ENCODE peak calls at places on chromosomes 12 and 14, in six cellular contexts. One of them, this sample, is unnamed.

GRCh38 chr12:66409195-66409871 is 107.0 kb downstream of the HELB start:
- DNase-seq in neural crest cell: peak; percentile 29
- DNase-seq in Calu3: peak; percentile 53
- DNase-seq in activated B cell treated with CpG ODN at 0.5 μM for 24 hours: no peak
- DNase-seq in AG04450: peak; percentile 61
- DNase-seq in cardiac fibroblast: peak; percentile 89
- DNase-seq in this sample: no peak

GRCh38 chr14:21734457-21735074 is 60.9 kb upstream of the OR4E1 start:
- DNase-seq in neural crest cell: peak; percentile 13
- DNase-seq in Calu3: peak; percentile 43
- DNase-seq in activated B cell treated with CpG ODN at 0.5 μM for 24 hours: no peak
- DNase-seq in AG04450: no peak
- DNase-seq in cardiac fibroblast: peak; percentile 22
- DNase-seq in this sample: no peak

GRCh38 chr14:71362282-71362681 is 455.0 kb downstream of the PCNX1 start:
- DNase-seq in neural crest cell: no peak
- DNase-seq in Calu3: no peak
- DNase-seq in activated B cell treated with CpG ODN at 0.5 μM for 24 hours: no peak
- DNase-seq in AG04450: no peak
- DNase-seq in cardiac fibroblast: no peak
- DNase-seq in this sample: no peak

GRCh38 chr14:60648934-60649814 is at the start of gene SIX1:
- DNase-seq in neural crest cell: no peak
- DNase-seq in Calu3: peak; percentile 86
- DNase-seq in activated B cell treated with CpG ODN at 0.5 μM for 24 hours: peak; percentile 27
- DNase-seq in AG04450: peak; percentile 85
- DNase-seq in cardiac fibroblast: peak; percentile 89
- DNase-seq in this sample: peak; percentile 53

GRCh38 chr14:102568115-102568614 is 24.3 kb upstream of the RCOR1 start:
- DNase-seq in neural crest cell: no peak
- DNase-seq in Calu3: peak; percentile 63
- DNase-seq in activated B cell treated with CpG ODN at 0.5 μM for 24 hours: no peak
- DNase-seq in AG04450: no peak
- DNase-seq in cardiac fibroblast: no peak
- DNase-seq in this sample: no peak

GRCh38 chr14:30657050-30657449 is 34.9 kb downstream of the SCFD1 start:
- DNase-seq in neural crest cell: no peak
- DNase-seq in Calu3: no peak
- DNase-seq in activated B cell treated with CpG ODN at 0.5 μM for 24 hours: no peak
- DNase-seq in AG04450: no peak
- DNase-seq in cardiac fibroblast: peak; percentile 57
- DNase-seq in this sample: no peak

GRCh38 chr12:2570562-2570961 is 224.2 kb upstream of the FKBP4 start:
- DNase-seq in neural crest cell: no peak
- DNase-seq in Calu3: no peak
- DNase-seq in activated B cell treated with CpG ODN at 0.5 μM for 24 hours: no peak
- DNase-seq in AG04450: no peak
- DNase-seq in cardiac fibroblast: no peak
- DNase-seq in this sample: no peak

GRCh38 chr12:93137656-93138612 is 208.8 kb upstream of the EEA1 start:
- DNase-seq in neural crest cell: no peak
- DNase-seq in Calu3: peak; percentile 25
- DNase-seq in activated B cell treated with CpG ODN at 0.5 μM for 24 hours: no peak
- DNase-seq in AG04450: no peak
- DNase-seq in cardiac fibroblast: peak; percentile 54
- DNase-seq in this sample: no peak

GRCh38 chr12:25764409-25764808 is 194.1 kb upstream of the RASSF8 start:
- DNase-seq in neural crest cell: no peak
- DNase-seq in Calu3: no peak
- DNase-seq in activated B cell treated with CpG ODN at 0.5 μM for 24 hours: no peak
- DNase-seq in AG04450: no peak
- DNase-seq in cardiac fibroblast: no peak
- DNase-seq in this sample: no peak

GRCh38 chr14:60651936-60652673 is 2.8 kb upstream of the SIX1 start:
- DNase-seq in neural crest cell: no peak
- DNase-seq in Calu3: peak; percentile 42
- DNase-seq in activated B cell treated with CpG ODN at 0.5 μM for 24 hours: no peak
- DNase-seq in AG04450: no peak
- DNase-seq in cardiac fibroblast: no peak
- DNase-seq in this sample: no peak

GRCh38 chr12:23949212-23950010 is at the start of gene SOX5:
- DNase-seq in neural crest cell: peak; percentile 48
- DNase-seq in Calu3: no peak
- DNase-seq in activated B cell treated with CpG ODN at 0.5 μM for 24 hours: no peak
- DNase-seq in AG04450: peak; percentile 33
- DNase-seq in cardiac fibroblast: peak; percentile 63
- DNase-seq in this sample: peak; percentile 47

GRCh38 chr12:91361864-91362263 is 179.2 kb upstream of the DCN start:
- DNase-seq in neural crest cell: no peak
- DNase-seq in Calu3: no peak
- DNase-seq in activated B cell treated with CpG ODN at 0.5 μM for 24 hours: no peak
- DNase-seq in AG04450: no peak
- DNase-seq in cardiac fibroblast: peak; percentile 68
- DNase-seq in this sample: no peak

GRCh38 chr14:105026033-105026785 is 5.3 kb upstream of the CDCA4 start:
- DNase-seq in neural crest cell: no peak
- DNase-seq in Calu3: no peak
- DNase-seq in activated B cell treated with CpG ODN at 0.5 μM for 24 hours: no peak
- DNase-seq in AG04450: no peak
- DNase-seq in cardiac fibroblast: no peak
- DNase-seq in this sample: no peak

GRCh38 chr14:70640938-70641547 is 673 bp upstream of the TTC9 start:
- DNase-seq in neural crest cell: no peak
- DNase-seq in Calu3: peak; percentile 40
- DNase-seq in activated B cell treated with CpG ODN at 0.5 μM for 24 hours: peak; percentile 51
- DNase-seq in AG04450: peak; percentile 18
- DNase-seq in cardiac fibroblast: no peak
- DNase-seq in this sample: no peak

GRCh38 chr12:23954332-23954731 is 4.9 kb upstream of the SOX5 start:
- DNase-seq in neural crest cell: no peak
- DNase-seq in Calu3: no peak
- DNase-seq in activated B cell treated with CpG ODN at 0.5 μM for 24 hours: no peak
- DNase-seq in AG04450: no peak
- DNase-seq in cardiac fibroblast: no peak
- DNase-seq in this sample: no peak

GRCh38 chr14:81366259-81366658 is 33.9 kb downstream of the STON2 start:
- DNase-seq in neural crest cell: no peak
- DNase-seq in Calu3: no peak
- DNase-seq in activated B cell treated with CpG ODN at 0.5 μM for 24 hours: no peak
- DNase-seq in AG04450: no peak
- DNase-seq in cardiac fibroblast: no peak
- DNase-seq in this sample: no peak

GRCh38 chr12:120474092-120474960 is 4.8 kb upstream of the SRSF9 start:
- DNase-seq in neural crest cell: no peak
- DNase-seq in Calu3: peak; percentile 84
- DNase-seq in activated B cell treated with CpG ODN at 0.5 μM for 24 hours: no peak
- DNase-seq in AG04450: no peak
- DNase-seq in cardiac fibroblast: peak; percentile 46
- DNase-seq in this sample: no peak

GRCh38 chr14:96225745-96226151 is 21.1 kb downstream of the BDKRB2 start:
- DNase-seq in neural crest cell: no peak
- DNase-seq in Calu3: no peak
- DNase-seq in activated B cell treated with CpG ODN at 0.5 μM for 24 hours: no peak
- DNase-seq in AG04450: no peak
- DNase-seq in cardiac fibroblast: peak; percentile 15
- DNase-seq in this sample: peak; percentile 39

GRCh38 chr12:106118-106561 is 39.6 kb downstream of the IQSEC3 start:
- DNase-seq in neural crest cell: no peak
- DNase-seq in Calu3: no peak
- DNase-seq in activated B cell treated with CpG ODN at 0.5 μM for 24 hours: no peak
- DNase-seq in AG04450: no peak
- DNase-seq in cardiac fibroblast: no peak
- DNase-seq in this sample: no peak

GRCh38 chr12:15522574-15523187 is 200.4 kb downstream of the PTPRO start:
- DNase-seq in neural crest cell: no peak
- DNase-seq in Calu3: peak; percentile 21
- DNase-seq in activated B cell treated with CpG ODN at 0.5 μM for 24 hours: no peak
- DNase-seq in AG04450: no peak
- DNase-seq in cardiac fibroblast: peak; percentile 76
- DNase-seq in this sample: no peak

DNA sequence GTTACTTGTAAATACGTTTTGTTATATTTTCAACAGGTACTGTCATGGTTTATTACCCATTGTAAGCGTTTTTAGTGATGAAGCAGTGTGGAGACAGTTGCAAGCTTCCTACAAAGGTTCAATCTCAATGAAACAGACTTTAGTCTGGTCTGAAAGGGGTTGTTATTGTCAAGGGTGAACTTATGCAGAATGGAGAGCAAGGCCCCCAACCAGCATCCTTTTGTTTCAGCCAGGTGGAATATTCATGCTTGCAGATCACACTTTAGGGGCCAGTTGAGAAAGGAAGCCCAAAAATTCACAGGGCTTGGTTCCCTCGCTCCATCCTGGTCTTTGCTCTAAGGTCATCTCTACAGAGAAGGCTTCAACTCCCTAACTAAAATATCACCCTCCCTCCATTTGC is 103.7 kb downstream of the PRICKLE1 start:
- DNase-seq in neural crest cell: no peak
- DNase-seq in Calu3: no peak
- DNase-seq in activated B cell treated with CpG ODN at 0.5 μM for 24 hours: no peak
- DNase-seq in AG04450: no peak
- DNase-seq in cardiac fibroblast: no peak
- DNase-seq in this sample: no peak
- TF ChIP-seq CTCF in neural crest cell: no peak
- TF ChIP-seq CTCF in Calu3: no peak
- TF ChIP-seq CTCF in activated B cell treated with CpG ODN at 0.5 μM for 24 hours: no peak
- TF ChIP-seq CTCF in AG04450: no peak
- TF ChIP-seq CTCF in cardiac fibroblast: no peak
- TF ChIP-seq CTCF in this sample: no peak

GRCh38 chr12:125552223-125552747 is 487.1 kb downstream of the AACS start:
- DNase-seq in neural crest cell: no peak
- DNase-seq in Calu3: no peak
- DNase-seq in activated B cell treated with CpG ODN at 0.5 μM for 24 hours: no peak
- DNase-seq in AG04450: no peak
- DNase-seq in cardiac fibroblast: no peak
- DNase-seq in this sample: no peak

GRCh38 chr12:125544979-125545378 is 479.7 kb downstream of the AACS start:
- DNase-seq in neural crest cell: no peak
- DNase-seq in Calu3: no peak
- DNase-seq in activated B cell treated with CpG ODN at 0.5 μM for 24 hours: no peak
- DNase-seq in AG04450: no peak
- DNase-seq in cardiac fibroblast: no peak
- DNase-seq in this sample: no peak

GRCh38 chr12:125549171-125549570 is 483.9 kb downstream of the AACS start:
- DNase-seq in neural crest cell: no peak
- DNase-seq in Calu3: no peak
- DNase-seq in activated B cell treated with CpG ODN at 0.5 μM for 24 hours: no peak
- DNase-seq in AG04450: no peak
- DNase-seq in cardiac fibroblast: no peak
- DNase-seq in this sample: no peak

DNA sequence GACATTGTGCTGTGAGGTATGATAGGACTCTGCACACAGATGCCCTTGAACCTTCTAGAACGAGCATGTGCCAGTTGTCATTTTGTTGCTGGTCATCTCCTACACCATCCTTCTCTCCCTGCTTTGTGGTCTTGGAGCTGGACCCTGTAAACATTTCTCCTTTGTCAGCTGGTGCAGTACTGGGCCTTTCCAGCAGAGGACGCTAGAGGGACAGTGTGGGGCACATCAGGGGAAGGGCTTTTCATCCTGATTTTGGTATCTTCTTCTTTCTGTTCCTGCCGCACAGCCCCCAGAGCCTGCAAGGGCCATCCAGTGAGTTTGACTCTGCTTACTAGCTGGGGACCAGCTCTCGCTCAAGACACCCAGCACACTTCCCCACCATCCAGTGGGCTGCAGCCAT is 484.6 kb downstream of the AACS start:
- DNase-seq in neural crest cell: no peak
- DNase-seq in Calu3: no peak
- DNase-seq in activated B cell treated with CpG ODN at 0.5 μM for 24 hours: no peak
- DNase-seq in AG04450: no peak
- DNase-seq in cardiac fibroblast: no peak
- DNase-seq in this sample: no peak
- TF ChIP-seq CTCF in neural crest cell: peak; percentile 48
- TF ChIP-seq CTCF in Calu3: peak; percentile 59
- TF ChIP-seq CTCF in activated B cell treated with CpG ODN at 0.5 μM for 24 hours: no peak
- TF ChIP-seq CTCF in AG04450: peak; percentile 27
- TF ChIP-seq CTCF in cardiac fibroblast: peak; percentile 37
- TF ChIP-seq CTCF in this sample: peak; percentile 43

GRCh38 chr14:73788871-73789590 is 62.6 kb upstream of the PTGR2 start:
- DNase-seq in neural crest cell: no peak
- DNase-seq in Calu3: no peak
- DNase-seq in activated B cell treated with CpG ODN at 0.5 μM for 24 hours: no peak
- DNase-seq in AG04450: no peak
- DNase-seq in cardiac fibroblast: peak; percentile 75
- DNase-seq in this sample: no peak
- TF ChIP-seq CTCF in neural crest cell: no peak
- TF ChIP-seq CTCF in Calu3: no peak
- TF ChIP-seq CTCF in activated B cell treated with CpG ODN at 0.5 μM for 24 hours: no peak
- TF ChIP-seq CTCF in AG04450: no peak
- TF ChIP-seq CTCF in cardiac fibroblast: no peak
- TF ChIP-seq CTCF in this sample: no peak

DNA sequence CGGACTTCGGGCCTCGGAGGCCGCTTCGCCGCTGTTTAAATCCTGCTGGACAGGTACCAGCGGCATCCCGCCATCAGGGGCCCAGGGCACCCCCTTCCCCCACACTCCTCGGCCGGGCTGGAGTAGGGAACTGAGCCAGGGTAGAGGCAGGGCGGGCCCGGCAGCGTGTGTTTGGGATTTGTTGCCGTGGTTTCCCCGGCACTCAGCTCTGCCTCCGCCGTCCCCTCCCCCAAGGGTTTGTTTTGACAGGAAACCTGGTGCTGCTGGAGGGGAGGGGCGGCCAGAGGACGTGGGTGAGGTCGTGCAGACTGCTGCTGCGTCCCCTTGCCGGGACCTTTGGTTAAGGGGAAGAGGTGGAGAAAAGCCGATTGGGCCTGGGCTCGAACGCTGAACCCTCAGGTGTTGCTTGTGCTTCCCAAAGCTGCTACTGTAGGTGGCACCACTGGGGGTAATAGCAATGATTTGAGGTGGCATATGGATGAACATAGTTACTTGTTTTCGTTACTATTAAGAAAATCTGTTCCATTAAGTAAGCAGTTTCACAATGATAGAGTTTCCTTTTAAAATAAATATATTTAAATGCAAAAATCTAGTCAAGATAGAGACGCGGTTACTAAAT is 778 bp downstream of the TCP11L2 start:
- DNase-seq in neural crest cell: peak; percentile 40
- DNase-seq in Calu3: peak; percentile 82
- DNase-seq in activated B cell treated with CpG ODN at 0.5 μM for 24 hours: peak; percentile 78
- DNase-seq in AG04450: no peak
- DNase-seq in cardiac fibroblast: peak; percentile 92
- DNase-seq in this sample: peak; percentile 58
- TF ChIP-seq CTCF in neural crest cell: no peak
- TF ChIP-seq CTCF in Calu3: no peak
- TF ChIP-seq CTCF in activated B cell treated with CpG ODN at 0.5 μM for 24 hours: no peak
- TF ChIP-seq CTCF in AG04450: no peak
- TF ChIP-seq CTCF in cardiac fibroblast: peak; percentile 18
- TF ChIP-seq CTCF in this sample: no peak